ENCODE peak calls at places on chromosomes 2 and 18, in nine cellular contexts. B is stomach, J is GM12878, A is GM23338, D is Panc1, Q is endothelial cell of umbilical vein, R is prostate gland, U is H1, Z is spleen. E is an unnamed sample.

GRCh38 chr18:28961669-28962228 is 784.8 kb upstream of the CDH2 start:
- DNase-seq in A (peak; percentile 84), R (no peak), U (peak; percentile 49), D (peak; percentile 17), Q (peak; percentile 43), J (no peak), B (no peak), Z (no peak), E (no peak)

GRCh38 chr2:121076885-121077549 is 208.0 kb downstream of the TFCP2L1 start:
- DNase-seq in Z (peak; percentile 91), Q (peak; percentile 33), U (peak; percentile 99), B (peak; percentile 84), A (peak; percentile 95), R (peak; percentile 46), D (no peak), J (no peak), E (no peak)

GRCh38 chr2:40103590-40103989 is 324.5 kb upstream of the THUMPD2 start:
- DNase-seq in D (no peak), Q (no peak), R (no peak), U (no peak), Z (no peak), J (no peak), B (no peak), A (no peak), E (no peak)

GRCh38 chr18:45652703-45653490 is 37.6 kb downstream of the SLC14A2 start:
- DNase-seq in Z (no peak), R (no peak), Q (no peak), A (no peak), J (no peak), D (no peak), B (no peak), U (no peak), E (no peak)

GRCh38 chr2:7829241-7829640 is 852.6 kb upstream of the ID2 start:
- DNase-seq in U (no peak), R (no peak), B (no peak), J (no peak), Q (no peak), Z (no peak), D (no peak), A (no peak), E (no peak)

GRCh38 chr2:57943271-57943670 is 103.3 kb upstream of the VRK2 start:
- DNase-seq in D (no peak), A (peak; percentile 7), U (no peak), B (no peak), J (no peak), Z (no peak), Q (no peak), R (no peak), E (no peak)

GRCh38 chr18:36095936-36096519 is 28.7 kb upstream of the RPRD1A start:
- DNase-seq in A (peak; percentile 72), D (peak; percentile 25), R (no peak), Q (peak; percentile 55), B (no peak), U (no peak), J (no peak), Z (no peak), E (no peak)

GRCh38 chr2:120436460-120436739 is 90.5 kb downstream of the INHBB start:
- DNase-seq in B (no peak), J (no peak), Z (peak; percentile 41), U (no peak), A (no peak), R (no peak), Q (no peak), D (no peak), E (peak; percentile 85)

GRCh38 chr2:176002684-176003225 is 688 bp upstream of the LNPK start:
- DNase-seq in A (peak; percentile 28), J (no peak), Z (no peak), D (no peak), R (peak; percentile 20), U (no peak), B (no peak), Q (no peak), E (peak; percentile 66)

GRCh38 chr2:54579682-54580349 is 123.7 kb downstream of the SPTBN1 start:
- DNase-seq in Z (no peak), Q (peak; percentile 60), A (no peak), R (peak; percentile 27), B (peak; percentile 57), U (no peak), J (peak; percentile 89), D (no peak), E (no peak)

GRCh38 chr2:140929866-140930265 is 1201.0 kb downstream of the LRP1B start:
- DNase-seq in A (no peak), J (no peak), B (no peak), U (no peak), Q (no peak), Z (no peak), R (no peak), D (no peak), E (no peak)

GRCh38 chr18:5890606-5891360 is 4.5 kb downstream of the TMEM200C start:
- DNase-seq in B (peak; percentile 34), Q (peak; percentile 15), J (no peak), Z (peak; percentile 80), U (peak; percentile 81), D (no peak), A (peak; percentile 83), R (no peak), E (no peak)

GRCh38 chr2:190554357-190555006 is 20.0 kb upstream of the NEMP2 start:
- DNase-seq in A (peak; percentile 51), Q (no peak), J (no peak), Z (no peak), D (no peak), B (no peak), U (no peak), R (no peak), E (no peak)

GRCh38 chr2:68467077-68467960 is at the start of the genes APLF and FBXO48:
- DNase-seq in D (peak; percentile 95), U (peak; percentile 91), J (peak; percentile 95), A (peak; percentile 99), Q (peak; percentile 99), Z (peak; percentile 99), R (peak; percentile 98), B (peak; percentile 98), E (peak; percentile 98)

GRCh38 chr2:168798076-168798887 is 4.2 kb upstream of the NOSTRIN start:
- DNase-seq in Z (no peak), U (no peak), A (peak; percentile 75), D (no peak), J (no peak), R (no peak), B (no peak), Q (peak; percentile 8), E (no peak)

GRCh38 chr2:86305195-86305975 is 32.0 kb downstream of the REEP1 start:
- DNase-seq in D (no peak), Z (no peak), A (no peak), B (no peak), J (no peak), R (no peak), Q (no peak), U (no peak), E (peak; percentile 4)

GRCh38 chr2:208406474-208407451 is at the start of gene PTH2R:
- DNase-seq in U (peak; percentile 65), B (no peak), Q (no peak), D (no peak), Z (peak; percentile 71), A (peak; percentile 71), R (no peak), J (no peak), E (no peak)

GRCh38 chr2:218962859-218963492 is 3.5 kb downstream of the CDK5R2 start:
- DNase-seq in Z (no peak), B (peak; percentile 62), J (no peak), Q (no peak), D (no peak), R (peak; percentile 39), U (peak; percentile 99), A (peak; percentile 98), E (no peak)

GRCh38 chr2:123211181-123211580 is 813.9 kb upstream of the CNTNAP5 start:
- DNase-seq in D (no peak), J (no peak), Q (no peak), Z (no peak), R (no peak), A (no peak), B (no peak), U (no peak), E (no peak)

GRCh38 chr2:19733951-19734425 is 167.8 kb downstream of the TTC32 start:
- DNase-seq in R (no peak), D (no peak), U (no peak), J (no peak), A (no peak), B (no peak), Q (no peak), Z (no peak), E (no peak)
- H3K27ac ChIP-seq in R (no peak overlapping the region), D (no peak overlapping the region), U (no peak overlapping the region), J (no peak overlapping the region), A (no peak overlapping the region), B (no peak overlapping the region), Q (no peak overlapping the region), Z (no peak overlapping the region), E (peak overlapping the region; percentile 23)

DNA sequence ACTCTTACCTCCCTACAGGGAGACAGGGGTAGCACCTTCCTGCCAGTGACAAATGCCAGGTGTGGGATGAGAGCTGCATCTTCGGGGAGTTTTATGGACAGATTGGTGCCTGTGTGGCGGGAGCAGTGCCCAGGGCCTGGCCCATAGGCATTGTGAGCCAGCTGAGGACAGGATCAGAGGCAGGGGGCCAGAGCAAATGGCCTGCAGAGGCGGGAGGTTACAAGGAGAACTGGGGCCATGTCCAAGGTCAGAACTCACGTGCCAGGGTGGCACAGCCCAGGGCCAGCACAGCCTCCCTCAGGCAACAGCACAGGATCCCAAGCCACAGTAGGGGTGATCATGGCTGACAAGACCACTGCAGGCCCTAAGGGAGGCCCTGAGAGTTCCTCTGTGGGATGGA is 40.2 kb upstream of the MCFD2 start:
- DNase-seq in D (no peak), Q (no peak), U (no peak), Z (no peak), J (no peak), R (no peak), A (no peak), B (no peak), E (no peak)
- TF ChIP-seq POLR2AphosphoS5 in D (no peak), Q (no peak), U (no peak), Z (no peak), J (no peak), R (no peak), A (no peak), B (no peak), E (no peak)

GRCh38 chr2:201855356-201855755 is 49.0 kb downstream of the CDK15 start:
- DNase-seq in Q (no peak), B (no peak), D (no peak), A (no peak), R (no peak), Z (no peak), J (no peak), U (no peak), E (no peak)
- H3K27ac ChIP-seq in Q (no peak overlapping the region), B (no peak overlapping the region), D (peak overlapping the region; percentile 48), A (no peak overlapping the region), R (no peak overlapping the region), Z (no peak overlapping the region), J (no peak overlapping the region), U (no peak overlapping the region), E (no peak overlapping the region)

DNA sequence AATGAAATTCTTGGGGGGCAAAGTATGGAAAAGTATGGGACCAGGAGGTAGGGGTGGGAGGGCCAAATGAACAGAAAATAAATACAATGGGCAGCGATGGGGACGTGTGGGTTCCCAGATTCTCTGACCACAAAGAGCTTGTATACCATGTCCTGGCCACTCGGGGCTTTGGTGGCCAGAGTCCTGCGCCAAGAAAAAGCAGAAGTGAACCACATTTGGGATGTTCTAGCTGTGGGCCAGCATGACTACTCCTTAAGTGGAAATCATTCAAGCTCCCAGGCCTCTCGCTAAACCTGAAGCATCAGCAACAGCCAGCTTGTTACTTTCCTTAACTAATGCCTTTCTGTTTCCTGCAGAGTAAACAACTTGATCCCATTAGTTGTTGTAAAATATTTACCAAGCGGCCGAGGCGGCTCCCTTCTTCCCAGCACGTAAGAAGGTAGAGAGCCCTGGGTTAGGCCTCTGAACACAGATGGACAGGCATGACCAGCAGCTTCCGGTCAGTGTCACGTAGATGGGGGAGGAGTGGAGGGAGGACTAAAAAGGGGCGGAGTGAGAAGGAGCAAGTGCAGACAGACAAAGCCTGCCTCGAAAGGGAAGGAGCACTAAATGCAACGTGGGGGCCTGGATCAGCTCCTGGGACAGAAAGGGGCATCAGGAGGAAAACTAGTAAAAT is 88.2 kb downstream of the GALNT14 start:
- DNase-seq in Z (no peak), J (no peak), B (no peak), D (no peak), Q (no peak), A (no peak), R (no peak), U (no peak), E (no peak)
- TF ChIP-seq POLR2AphosphoS5 in Z (no peak), J (no peak), B (no peak), D (no peak), Q (no peak), A (no peak), R (no peak), U (no peak), E (no peak)